ENCODE peak calls at places on chromosomes 5 and 9, in five cellular contexts. I is H1; W is mesendoderm; Q is dorsolateral prefrontal cortex; L is effector memory CD4-positive, alpha-beta T cell. T is an unnamed sample. For H3K27me3, the result is how much of the 10 kb centered on the place peaks cover.

GRCh38 chr5:57495688-57496087 is 13.1 kb upstream of the ACTBL2 start:
- DNase-seq in Q (no peak), W (no peak), L (no peak), I (no peak), T (no peak)

GRCh38 chr9:82431121-82431520 is 442.5 kb downstream of the SPATA31D1 start:
- DNase-seq in W (no peak), L (no peak), I (no peak), Q (no peak), T (no peak)

GRCh38 chr5:113140837-113141661 is 164.5 kb downstream of the DCP2 start:
- DNase-seq in L (no peak), Q (no peak), W (peak), I (peak), T (no peak)

GRCh38 chr5:72695659-72696058 is 120.8 kb upstream of the TNPO1 start:
- DNase-seq in L (no peak), W (no peak), I (no peak), Q (no peak), T (no peak)

GRCh38 chr9:37953775-37954437 is 50.0 kb upstream of the SLC25A51 start:
- DNase-seq in W (peak), I (no peak), L (no peak), Q (no peak), T (no peak)

GRCh38 chr5:97406950-97407676 is 224.1 kb upstream of the RIOK2 start:
- DNase-seq in L (no peak), I (no peak), Q (no peak), W (no peak), T (no peak)

GRCh38 chr5:167671176-167671575 is 620.3 kb upstream of the WWC1 start:
- DNase-seq in I (no peak), W (no peak), L (no peak), Q (no peak), T (no peak)

GRCh38 chr5:181189363-181189961 is 15.5 kb downstream of the TRIM7 start:
- DNase-seq in I (no peak), L (no peak), Q (peak), W (no peak), T (no peak)

GRCh38 chr9:121055642-121056143 is 5.6 kb upstream of the C5 start:
- DNase-seq in Q (no peak), L (no peak), W (peak), I (peak), T (no peak)

GRCh38 chr9:125405938-125406811 is 144.5 kb downstream of the GAPVD1 start:
- DNase-seq in L (no peak), W (no peak), I (no peak), Q (no peak), T (no peak)

GRCh38 chr9:115209601-115210306 is 91.8 kb upstream of the TNC start:
- DNase-seq in L (no peak), Q (no peak), W (peak), I (no peak), T (no peak)

GRCh38 chr5:132787076-132787475 is 10.0 kb upstream of the SEPTIN8 start:
- DNase-seq in W (no peak), L (no peak), Q (no peak), I (no peak), T (no peak)

GRCh38 chr9:899440-900184 is 58.1 kb downstream of the DMRT1 start:
- DNase-seq in Q (no peak), W (peak), I (no peak), L (no peak), T (no peak)

GRCh38 chr5:117713585-117714198 is 1139.1 kb upstream of the SEMA6A start:
- DNase-seq in L (no peak), Q (no peak), W (peak), I (peak), T (no peak)

GRCh38 chr5:89047591-89047990 is 164.6 kb upstream of the MEF2C start:
- DNase-seq in Q (no peak), I (no peak), L (no peak), W (no peak), T (no peak)

GRCh38 chr9:89252910-89253309 is 58.1 kb upstream of the CKS2 start:
- DNase-seq in Q (no peak), L (no peak), W (no peak), I (no peak), T (no peak)

GRCh38 chr5:23026252-23027170 is 173.4 kb upstream of the CDH12 start:
- DNase-seq in Q (no peak), W (no peak), L (no peak), I (no peak), T (no peak)

GRCh38 chr5:23027830-23028229 is 174.7 kb upstream of the CDH12 start:
- DNase-seq in W (no peak), Q (no peak), L (no peak), I (no peak), T (no peak)

GRCh38 chr5:23027341-23027740 is 174.2 kb upstream of the CDH12 start:
- DNase-seq in I (no peak), W (no peak), Q (no peak), L (no peak), T (no peak)

GRCh38 chr5:23029296-23029695 is 176.2 kb upstream of the CDH12 start:
- DNase-seq in W (no peak), L (no peak), Q (no peak), I (no peak), T (no peak)

GRCh38 chr5:23028445-23028844 is 175.3 kb upstream of the CDH12 start:
- DNase-seq in W (no peak), I (no peak), Q (no peak), L (no peak), T (no peak)
- H3K27ac ChIP-seq in W (no peak), I (no peak), Q (no peak), L (no peak), T (no peak)

DNA sequence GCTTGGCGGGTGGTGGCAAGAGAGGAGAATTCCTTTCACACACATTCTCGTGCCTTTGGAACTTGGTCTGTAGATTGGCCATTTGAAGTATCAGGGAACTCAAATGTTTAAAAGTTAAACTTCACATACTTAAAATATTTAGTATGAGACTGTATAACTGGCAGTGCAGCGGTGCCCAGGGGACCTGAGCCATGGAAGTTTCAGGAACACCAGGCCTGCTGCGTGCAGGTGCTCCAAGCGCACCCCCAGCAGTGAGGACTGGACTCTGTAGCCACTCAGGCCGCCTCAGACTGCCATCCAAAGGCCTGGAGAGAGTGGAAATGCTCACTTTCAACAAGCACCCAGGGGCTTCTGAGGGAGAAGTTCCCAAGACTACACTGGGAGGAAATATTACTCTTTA is 273.5 kb upstream of the IRX2 start:
- DNase-seq in L (no peak), Q (no peak), I (peak), W (no peak), T (no peak)
- H3K27me3 ChIP-seq in L (under half), Q (under half), I (under half), W (under half), T (under half)

DNA sequence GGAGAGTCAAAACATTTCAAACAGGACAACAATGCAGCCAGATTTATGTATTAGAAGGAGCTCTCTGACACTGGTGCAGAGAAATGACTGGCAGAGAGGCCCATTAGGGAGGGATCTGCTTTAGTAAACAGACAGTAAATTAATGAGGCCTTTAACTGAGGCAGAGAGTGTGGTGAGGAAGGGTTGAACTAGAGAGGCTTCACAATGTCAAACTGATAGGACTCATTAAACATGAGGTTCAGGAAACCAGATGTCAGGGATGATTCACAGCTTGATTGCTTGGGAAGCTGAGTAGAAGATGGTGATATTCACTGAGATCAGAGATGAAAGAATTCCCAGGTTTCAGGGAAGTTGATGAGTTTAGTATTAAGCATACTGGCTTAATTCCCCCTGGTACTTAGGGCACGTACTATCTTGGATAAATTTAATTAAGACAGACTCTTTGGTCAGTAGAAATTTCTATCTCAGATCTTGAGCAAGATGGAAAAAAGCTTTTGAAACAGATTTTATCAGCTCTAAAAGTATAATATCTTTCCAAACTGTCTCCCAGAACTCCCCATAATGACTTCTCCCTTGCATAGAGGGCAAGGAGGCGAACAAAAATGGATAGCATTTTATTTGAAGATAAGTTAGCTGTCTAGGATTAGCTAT is 8.6 kb upstream of the MUSK start:
- DNase-seq in Q (no peak), L (no peak), W (no peak), I (no peak), T (no peak)
- H3K27ac ChIP-seq in Q (no peak), L (no peak), W (no peak), I (no peak), T (no peak)

DNA sequence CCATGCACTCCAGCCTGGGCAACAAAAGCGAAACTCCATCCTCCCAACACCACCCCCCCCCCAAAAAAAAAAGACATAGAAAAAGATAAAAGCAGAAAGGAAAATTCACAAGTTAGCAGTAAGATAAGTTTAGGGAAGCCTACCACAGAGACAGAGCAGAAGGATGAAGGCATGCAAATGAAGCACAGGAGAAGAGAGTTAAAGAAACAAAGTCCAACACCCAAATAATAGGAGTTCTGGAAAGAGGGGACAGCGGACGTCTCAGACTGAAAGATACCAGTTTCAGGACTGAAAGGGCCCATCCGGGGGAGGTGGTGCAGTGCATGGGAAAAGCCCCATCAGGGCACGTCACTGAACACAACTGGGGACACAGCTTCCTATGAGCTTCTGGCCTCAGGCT is 54.3 kb downstream of the OTULIN start:
- DNase-seq in W (no peak), I (no peak), L (no peak), Q (no peak), T (no peak)
- H3K27me3 ChIP-seq in W (under half), I (under half), L (under half), Q (under half), T (under half)

DNA sequence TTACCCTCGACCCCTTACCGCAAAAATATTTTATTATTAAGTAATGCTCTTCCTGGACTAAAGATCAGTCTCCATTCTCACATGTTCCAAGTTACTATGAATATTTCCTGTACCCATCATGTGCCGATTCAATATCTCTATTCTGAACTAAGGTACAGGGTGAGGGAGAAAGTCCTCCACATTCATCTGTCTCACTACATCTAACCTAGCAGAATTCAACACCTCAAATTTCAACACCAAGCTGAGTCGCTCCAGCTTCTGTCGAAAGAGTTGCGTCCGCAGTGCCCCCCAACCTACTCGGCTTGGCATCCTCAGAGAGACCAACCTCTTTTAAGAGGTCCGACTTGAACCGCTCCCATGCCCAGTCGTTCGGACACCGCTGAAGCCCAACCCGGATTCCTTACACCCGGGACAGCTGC is 1.0 kb downstream of the CERT1 start:
- DNase-seq in I (no peak), W (no peak), Q (no peak), L (no peak), T (no peak)
- H3K27ac ChIP-seq in I (no peak), W (no peak), Q (peak), L (peak), T (no peak)

GRCh38 chr9:126642839-126643238 is 29.1 kb downstream of the LMX1B start:
- DNase-seq in L (no peak), I (no peak), W (peak), Q (no peak), T (no peak)
- H3K27me3 ChIP-seq in L (under half), I (under half), W (half or more), Q (under half), T (under half)